ENCODE peak calls at places on chromosome 14, in five cellular contexts. One of them, this sample, is unnamed.

GRCh38 chr14:25896777-25897176 is 701.1 kb downstream of the NOVA1 start:
- DNase-seq in heart right ventricle: no peak
- DNase-seq in ovary: no peak
- DNase-seq in RCC 7860: no peak
- DNase-seq in CD8-positive, alpha-beta memory T cell: no peak
- DNase-seq in this sample: no peak

GRCh38 chr14:98666545-98666944 is 605.5 kb downstream of the BCL11B start:
- DNase-seq in heart right ventricle: no peak
- DNase-seq in ovary: no peak
- DNase-seq in RCC 7860: no peak
- DNase-seq in CD8-positive, alpha-beta memory T cell: no peak
- DNase-seq in this sample: no peak

GRCh38 chr14:75232597-75232996 is 46.0 kb upstream of the FOS start:
- DNase-seq in heart right ventricle: no peak
- DNase-seq in ovary: no peak
- DNase-seq in RCC 7860: no peak
- DNase-seq in CD8-positive, alpha-beta memory T cell: peak
- DNase-seq in this sample: no peak

GRCh38 chr14:93970967-93971634 is 5.3 kb downstream of the ASB2 start:
- DNase-seq in heart right ventricle: no peak
- DNase-seq in ovary: no peak
- DNase-seq in RCC 7860: no peak
- DNase-seq in CD8-positive, alpha-beta memory T cell: peak
- DNase-seq in this sample: no peak

GRCh38 chr14:70886421-70887206 is 20.6 kb upstream of the PCNX1 start:
- DNase-seq in heart right ventricle: no peak
- DNase-seq in ovary: no peak
- DNase-seq in RCC 7860: no peak
- DNase-seq in CD8-positive, alpha-beta memory T cell: peak
- DNase-seq in this sample: no peak

GRCh38 chr14:29724991-29725390 is 202.7 kb downstream of the PRKD1 start:
- DNase-seq in heart right ventricle: no peak
- DNase-seq in ovary: no peak
- DNase-seq in RCC 7860: no peak
- DNase-seq in CD8-positive, alpha-beta memory T cell: no peak
- DNase-seq in this sample: no peak

GRCh38 chr14:93909429-93910128 is 17.6 kb upstream of the FAM181A start:
- DNase-seq in heart right ventricle: no peak
- DNase-seq in ovary: no peak
- DNase-seq in RCC 7860: no peak
- DNase-seq in CD8-positive, alpha-beta memory T cell: no peak
- DNase-seq in this sample: no peak

GRCh38 chr14:94536836-94537235 is 24.4 kb upstream of the SERPINA4 start:
- DNase-seq in heart right ventricle: no peak
- DNase-seq in ovary: no peak
- DNase-seq in RCC 7860: no peak
- DNase-seq in CD8-positive, alpha-beta memory T cell: no peak
- DNase-seq in this sample: no peak

GRCh38 chr14:75559451-75560187 is 18.8 kb upstream of the FLVCR2 start:
- DNase-seq in heart right ventricle: no peak
- DNase-seq in ovary: no peak
- DNase-seq in RCC 7860: no peak
- DNase-seq in CD8-positive, alpha-beta memory T cell: no peak
- DNase-seq in this sample: peak

GRCh38 chr14:51999084-51999483 is 9.7 kb downstream of the RTRAF start:
- DNase-seq in heart right ventricle: no peak
- DNase-seq in ovary: no peak
- DNase-seq in RCC 7860: no peak
- DNase-seq in CD8-positive, alpha-beta memory T cell: no peak
- DNase-seq in this sample: no peak

GRCh38 chr14:103057028-103057371 is 349 bp downstream of the CDC42BPB start:
- DNase-seq in heart right ventricle: peak
- DNase-seq in ovary: no peak
- DNase-seq in RCC 7860: no peak
- DNase-seq in CD8-positive, alpha-beta memory T cell: no peak
- DNase-seq in this sample: no peak

GRCh38 chr14:95037273-95037672 is 120.1 kb downstream of the DICER1 start:
- DNase-seq in heart right ventricle: no peak
- DNase-seq in ovary: no peak
- DNase-seq in RCC 7860: no peak
- DNase-seq in CD8-positive, alpha-beta memory T cell: no peak
- DNase-seq in this sample: no peak

GRCh38 chr14:101069666-101070362 is 166.3 kb upstream of the RTL1 start:
- DNase-seq in heart right ventricle: no peak
- DNase-seq in ovary: no peak
- DNase-seq in RCC 7860: no peak
- DNase-seq in CD8-positive, alpha-beta memory T cell: no peak
- DNase-seq in this sample: no peak

GRCh38 chr14:65588426-65589140 is 176.1 kb downstream of the FUT8 start:
- DNase-seq in heart right ventricle: no peak
- DNase-seq in ovary: no peak
- DNase-seq in RCC 7860: no peak
- DNase-seq in CD8-positive, alpha-beta memory T cell: no peak
- DNase-seq in this sample: no peak

GRCh38 chr14:94994245-94994644 is 163.1 kb downstream of the DICER1 start:
- DNase-seq in heart right ventricle: no peak
- DNase-seq in ovary: no peak
- DNase-seq in RCC 7860: no peak
- DNase-seq in CD8-positive, alpha-beta memory T cell: no peak
- DNase-seq in this sample: no peak

GRCh38 chr14:103033744-103034143 is 23.6 kb downstream of the CDC42BPB start:
- DNase-seq in heart right ventricle: no peak
- DNase-seq in ovary: no peak
- DNase-seq in RCC 7860: no peak
- DNase-seq in CD8-positive, alpha-beta memory T cell: no peak
- DNase-seq in this sample: no peak

GRCh38 chr14:51566831-51567582 is 84.7 kb upstream of the FRMD6 start:
- DNase-seq in heart right ventricle: no peak
- DNase-seq in ovary: no peak
- DNase-seq in RCC 7860: no peak
- DNase-seq in CD8-positive, alpha-beta memory T cell: no peak
- DNase-seq in this sample: no peak

GRCh38 chr14:22588419-22589095 is 467 bp downstream of the DAD1 start:
- DNase-seq in heart right ventricle: no peak
- DNase-seq in ovary: no peak
- DNase-seq in RCC 7860: no peak
- DNase-seq in CD8-positive, alpha-beta memory T cell: no peak
- DNase-seq in this sample: no peak

GRCh38 chr14:91361236-91361811 is 56.3 kb downstream of the CCDC88C start:
- DNase-seq in heart right ventricle: no peak
- DNase-seq in ovary: no peak
- DNase-seq in RCC 7860: no peak
- DNase-seq in CD8-positive, alpha-beta memory T cell: no peak
- DNase-seq in this sample: peak

GRCh38 chr14:56338674-56339073 is 220.5 kb downstream of the PELI2 start:
- DNase-seq in heart right ventricle: no peak
- DNase-seq in ovary: no peak
- DNase-seq in RCC 7860: no peak
- DNase-seq in CD8-positive, alpha-beta memory T cell: no peak
- DNase-seq in this sample: no peak

GRCh38 chr14:92993302-92993701 is 70.4 kb downstream of the CHGA start:
- DNase-seq in heart right ventricle: peak
- DNase-seq in ovary: peak
- DNase-seq in RCC 7860: no peak
- DNase-seq in CD8-positive, alpha-beta memory T cell: no peak
- DNase-seq in this sample: no peak

GRCh38 chr14:50047274-50047676 is 69.1 kb downstream of the VCPKMT start:
- DNase-seq in heart right ventricle: no peak
- DNase-seq in ovary: no peak
- DNase-seq in RCC 7860: no peak
- DNase-seq in CD8-positive, alpha-beta memory T cell: no peak
- DNase-seq in this sample: no peak

GRCh38 chr14:102050625-102051024 is 36.2 kb downstream of the HSP90AA1 start:
- DNase-seq in heart right ventricle: no peak
- DNase-seq in ovary: peak
- DNase-seq in RCC 7860: no peak
- DNase-seq in CD8-positive, alpha-beta memory T cell: no peak
- DNase-seq in this sample: no peak

GRCh38 chr14:64563696-64564095 is 13.9 kb downstream of the PPP1R36 start:
- DNase-seq in heart right ventricle: no peak
- DNase-seq in ovary: no peak
- DNase-seq in RCC 7860: no peak
- DNase-seq in CD8-positive, alpha-beta memory T cell: no peak
- DNase-seq in this sample: no peak

GRCh38 chr14:21647380-21647779 is 6.3 kb upstream of the OR4E2 start:
- DNase-seq in heart right ventricle: no peak
- DNase-seq in ovary: no peak
- DNase-seq in RCC 7860: no peak
- DNase-seq in CD8-positive, alpha-beta memory T cell: no peak
- DNase-seq in this sample: no peak

GRCh38 chr14:54807881-54808280 is 94.7 kb downstream of the GCH1 start:
- DNase-seq in heart right ventricle: no peak
- DNase-seq in ovary: no peak
- DNase-seq in RCC 7860: no peak
- DNase-seq in CD8-positive, alpha-beta memory T cell: no peak
- DNase-seq in this sample: no peak

GRCh38 chr14:94390372-94391086 is 2.1 kb upstream of the SERPINA1 start:
- DNase-seq in heart right ventricle: peak
- DNase-seq in ovary: no peak
- DNase-seq in RCC 7860: peak
- DNase-seq in CD8-positive, alpha-beta memory T cell: no peak
- DNase-seq in this sample: peak

GRCh38 chr14:51534623-51535022 is 117.1 kb upstream of the FRMD6 start:
- DNase-seq in heart right ventricle: no peak
- DNase-seq in ovary: peak
- DNase-seq in RCC 7860: peak
- DNase-seq in CD8-positive, alpha-beta memory T cell: no peak
- DNase-seq in this sample: no peak

GRCh38 chr14:92589213-92589852 is 75.8 kb downstream of the RIN3 start:
- DNase-seq in heart right ventricle: no peak
- DNase-seq in ovary: no peak
- DNase-seq in RCC 7860: no peak
- DNase-seq in CD8-positive, alpha-beta memory T cell: no peak
- DNase-seq in this sample: no peak

GRCh38 chr14:51472881-51473280 is 178.8 kb upstream of the FRMD6 start:
- DNase-seq in heart right ventricle: no peak
- DNase-seq in ovary: no peak
- DNase-seq in RCC 7860: peak
- DNase-seq in CD8-positive, alpha-beta memory T cell: no peak
- DNase-seq in this sample: no peak

GRCh38 chr14:36556811-36557433 is 25.5 kb downstream of the NKX2-8 start:
- DNase-seq in heart right ventricle: no peak
- DNase-seq in ovary: no peak
- DNase-seq in RCC 7860: no peak
- DNase-seq in CD8-positive, alpha-beta memory T cell: no peak
- DNase-seq in this sample: peak

GRCh38 chr14:56899829-56900228 is 89.5 kb upstream of the OTX2 start:
- DNase-seq in heart right ventricle: no peak
- DNase-seq in ovary: no peak
- DNase-seq in RCC 7860: no peak
- DNase-seq in CD8-positive, alpha-beta memory T cell: no peak
- DNase-seq in this sample: no peak

GRCh38 chr14:104792945-104793702 is 2.4 kb downstream of the AKT1 start:
- DNase-seq in heart right ventricle: no peak
- DNase-seq in ovary: no peak
- DNase-seq in RCC 7860: no peak
- DNase-seq in CD8-positive, alpha-beta memory T cell: no peak
- DNase-seq in this sample: no peak

GRCh38 chr14:77059276-77059934 is 30.9 kb upstream of the IRF2BPL start:
- DNase-seq in heart right ventricle: no peak
- DNase-seq in ovary: no peak
- DNase-seq in RCC 7860: peak
- DNase-seq in CD8-positive, alpha-beta memory T cell: no peak
- DNase-seq in this sample: no peak

GRCh38 chr14:104229621-104230041 is 91.2 kb downstream of the KIF26A start:
- DNase-seq in heart right ventricle: no peak
- DNase-seq in ovary: no peak
- DNase-seq in RCC 7860: no peak
- DNase-seq in CD8-positive, alpha-beta memory T cell: no peak
- DNase-seq in this sample: no peak

GRCh38 chr14:104938960-104939359 is 14.3 kb downstream of the PLD4 start:
- DNase-seq in heart right ventricle: no peak
- DNase-seq in ovary: no peak
- DNase-seq in RCC 7860: no peak
- DNase-seq in CD8-positive, alpha-beta memory T cell: no peak
- DNase-seq in this sample: no peak

GRCh38 chr14:70822706-70823185 is 13.4 kb upstream of the MAP3K9 start:
- DNase-seq in heart right ventricle: peak
- DNase-seq in ovary: peak
- DNase-seq in RCC 7860: no peak
- DNase-seq in CD8-positive, alpha-beta memory T cell: peak
- DNase-seq in this sample: no peak

GRCh38 chr14:96267336-96267735 is 11.3 kb downstream of the BDKRB1 start:
- DNase-seq in heart right ventricle: no peak
- DNase-seq in ovary: no peak
- DNase-seq in RCC 7860: peak
- DNase-seq in CD8-positive, alpha-beta memory T cell: no peak
- DNase-seq in this sample: no peak

GRCh38 chr14:68815288-68816182 is 22.7 kb upstream of the ZFP36L1 start:
- DNase-seq in heart right ventricle: peak
- DNase-seq in ovary: no peak
- DNase-seq in RCC 7860: no peak
- DNase-seq in CD8-positive, alpha-beta memory T cell: no peak
- DNase-seq in this sample: no peak